ENCODE peak calls at places on chromosomes 12 and 14, in eight cellular contexts. Z is heart right ventricle, P is fibroblast of villous mesenchyme, B is fibroblast of the aortic adventitia, E is brain microvascular endothelial cell, U is Caco-2, O is colonic mucosa, Q is tibial artery. N is an unnamed sample.

GRCh38 chr12:68587448-68587873 is 23.2 kb upstream of the RAP1B start:
- DNase-seq in B (no peak), O (no peak), Q (no peak), Z (no peak), U (no peak), P (no peak), E (no peak), N (no peak)

GRCh38 chr12:114711689-114712152 is 27.7 kb upstream of the TBX3 start:
- DNase-seq in Q (no peak), B (no peak), P (no peak), E (no peak), Z (no peak), U (peak; percentile 67), O (no peak), N (no peak)

GRCh38 chr12:132285991-132286681 is 43.3 kb downstream of the GALNT9 start:
- DNase-seq in E (peak; percentile 51), P (peak; percentile 25), Q (peak; percentile 29), U (no peak), Z (peak; percentile 28), O (peak; percentile 50), B (peak; percentile 52), N (peak; percentile 78)

GRCh38 chr12:26523708-26524150 is 309.3 kb downstream of the ITPR2 start:
- DNase-seq in P (peak; percentile 97), O (peak; percentile 91), U (peak; percentile 55), B (peak; percentile 99), Z (peak; percentile 87), E (peak; percentile 67), Q (peak; percentile 95), N (peak; percentile 65)

GRCh38 chr12:56749364-56749763 is 2.8 kb downstream of the PRIM1 start:
- DNase-seq in B (no peak), O (no peak), U (no peak), E (no peak), Q (no peak), Z (no peak), P (no peak), N (no peak)

GRCh38 chr14:99737451-99737951 is 53.4 kb downstream of the CYP46A1 start:
- DNase-seq in O (peak; percentile 41), B (peak; percentile 49), Z (peak; percentile 77), Q (peak; percentile 76), U (no peak), E (no peak), P (no peak), N (peak; percentile 73)

GRCh38 chr12:114166360-114166759 is 200.2 kb upstream of the RBM19 start:
- DNase-seq in Z (peak; percentile 45), B (peak; percentile 42), U (no peak), O (no peak), E (no peak), Q (no peak), P (peak; percentile 54), N (peak; percentile 24)

GRCh38 chr12:94561943-94562411 is 88.4 kb downstream of the TMCC3 start:
- DNase-seq in O (no peak), E (no peak), Z (peak; percentile 11), P (no peak), Q (no peak), B (no peak), U (no peak), N (peak; percentile 32)

GRCh38 chr14:94129758-94130414 is 482 bp upstream of the IFI27L2 start:
- DNase-seq in E (peak; percentile 35), Z (peak; percentile 67), Q (peak; percentile 54), O (peak; percentile 59), B (peak; percentile 65), U (no peak), P (peak; percentile 37), N (peak; percentile 41)

GRCh38 chr14:94126800-94127199 is 2.6 kb downstream of the IFI27L2 start:
- DNase-seq in Z (no peak), E (no peak), Q (no peak), P (no peak), B (no peak), O (no peak), U (no peak), N (no peak)

GRCh38 chr14:94128216-94128839 is 1.1 kb downstream of the IFI27L2 start:
- DNase-seq in Z (no peak), E (no peak), P (no peak), Q (no peak), B (no peak), O (no peak), U (no peak), N (no peak)

GRCh38 chr14:94127330-94127729 is 2.1 kb downstream of the IFI27L2 start:
- DNase-seq in P (no peak), O (no peak), E (no peak), B (no peak), U (no peak), Q (no peak), Z (no peak), N (no peak)

GRCh38 chr14:94129111-94129757 is at the start of gene IFI27L2:
- DNase-seq in P (peak; percentile 83), Z (peak; percentile 86), E (peak; percentile 78), Q (peak; percentile 74), U (peak; percentile 76), B (peak; percentile 78), O (peak; percentile 81), N (peak; percentile 59)
- TF ChIP-seq CTCF in P (peak; percentile 30), Z (no peak), E (peak; percentile 39), Q (peak; percentile 30), U (peak; percentile 47), B (peak; percentile 48), O (no peak), N (peak; percentile 46)

DNA sequence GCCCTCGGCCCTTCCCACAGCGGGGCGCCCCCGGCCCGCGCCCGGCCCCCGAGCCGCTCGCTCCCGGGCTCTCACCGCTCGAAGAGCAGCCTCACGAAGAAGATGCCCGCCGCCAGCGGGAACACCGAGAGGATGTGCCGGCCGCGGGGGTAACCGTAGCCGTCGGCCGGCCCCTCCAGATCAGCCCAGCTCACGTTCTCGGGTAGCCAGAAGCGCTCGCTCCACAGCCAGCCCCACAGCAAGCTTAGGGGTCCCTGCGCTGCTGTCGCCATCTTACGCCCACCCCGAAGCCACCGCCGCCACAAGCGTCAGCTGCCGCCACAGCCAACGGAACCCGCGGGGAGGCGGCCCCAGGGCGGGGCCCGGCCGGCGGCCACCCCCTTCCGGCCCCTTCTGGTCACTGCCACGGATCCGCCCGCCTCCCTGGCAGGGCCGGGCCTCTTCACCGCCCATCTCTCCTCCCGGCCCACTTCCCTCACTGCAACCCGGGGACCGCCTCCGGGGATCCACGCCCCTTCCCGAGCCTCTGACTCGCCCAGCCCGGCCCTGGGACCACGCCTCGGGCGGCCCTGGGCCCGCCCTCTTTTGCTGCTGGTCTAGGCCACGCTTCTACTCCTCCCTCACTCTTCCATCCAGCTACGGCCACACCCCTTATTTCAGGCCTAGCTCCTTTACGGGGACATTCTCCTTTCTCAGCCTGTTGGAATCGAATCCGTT is at the start of gene CERS5:
- DNase-seq in O (peak; percentile 98), E (peak; percentile 98), P (peak; percentile 99), Z (peak; percentile 98), U (peak; percentile 99), Q (peak; percentile 99), B (peak; percentile 97), N (peak; percentile 97)
- TF ChIP-seq CTCF in O (no peak), E (no peak), P (no peak), Z (no peak), U (no peak), Q (no peak), B (peak; percentile 11), N (no peak)

GRCh38 chr14:103085106-103086091 is 1.4 kb downstream of the LBHD2 start:
- DNase-seq in E (no peak), Q (no peak), Z (no peak), B (no peak), P (no peak), O (no peak), U (no peak), N (peak; percentile 39)
- TF ChIP-seq CTCF in E (peak; percentile 58), Q (no peak), Z (no peak), B (peak; percentile 26), P (peak; percentile 28), O (no peak), U (peak; percentile 48), N (no peak)

GRCh38 chr14:64620910-64621309 is 71.1 kb downstream of the PPP1R36 start:
- DNase-seq in E (no peak), Z (no peak), O (no peak), P (no peak), U (no peak), B (no peak), Q (no peak), N (no peak)
- TF ChIP-seq CTCF in E (no peak), Z (no peak), O (no peak), P (no peak), U (no peak), B (no peak), Q (no peak), N (no peak)

GRCh38 chr12:19572920-19573558 is 133.7 kb downstream of the AEBP2 start:
- DNase-seq in E (peak; percentile 69), B (peak; percentile 56), O (peak; percentile 34), U (peak; percentile 62), Z (no peak), P (peak; percentile 69), Q (no peak), N (peak; percentile 45)
- TF ChIP-seq CTCF in E (peak; percentile 73), B (peak; percentile 31), O (peak; percentile 19), U (peak; percentile 56), Z (no peak), P (peak; percentile 61), Q (no peak), N (peak; percentile 53)

GRCh38 chr14:101541063-101541462 is 20.2 kb upstream of the DIO3 start:
- DNase-seq in Z (no peak), O (no peak), U (no peak), P (no peak), E (no peak), Q (no peak), B (no peak), N (no peak)
- TF ChIP-seq CTCF in Z (no peak), O (no peak), U (no peak), P (no peak), E (no peak), Q (no peak), B (no peak), N (no peak)

N was measured in Calu3.